ENCODE peak calls at places on chromosomes 1 and 21, in six cellular contexts. D is NCI-H2029 treated with DMSO at 0.1 percent for 48 hours; E is naive thymus-derived CD8-positive, alpha-beta T cell; Y is activated T-cell treated with anti-CD3 and anti-CD28 coated beads, Interleukin-2, amount 50 U/mL, for 72 hours; W is AML-193; G is NCI-H82. N is an unnamed sample.

GRCh38 chr21:37195078-37195477 is 72.1 kb downstream of the VPS26C start:
- DNase-seq in D (no peak), E (no peak), Y (no peak), W (no peak), G (no peak), N (no peak)

GRCh38 chr1:111736548-111737215 is 2.5 kb downstream of the INKA2 start:
- DNase-seq in D (peak; percentile 38), E (no peak), Y (no peak), W (no peak), G (peak; percentile 35), N (no peak)

GRCh38 chr1:41739061-41739955 is 179.4 kb downstream of the HIVEP3 start:
- DNase-seq in D (no peak), E (no peak), Y (peak; percentile 89), W (peak; percentile 86), G (no peak), N (peak; percentile 42)

GRCh38 chr1:228033376-228033775 is 26.6 kb downstream of the WNT3A start:
- DNase-seq in D (no peak), E (no peak), Y (no peak), W (no peak), G (no peak), N (no peak)

GRCh38 chr1:12157366-12158231 is 9.2 kb upstream of the TNFRSF1B start:
- DNase-seq in D (no peak), E (peak; percentile 13), Y (peak; percentile 61), W (peak; percentile 63), G (no peak), N (no peak)

GRCh38 chr1:26949266-26949925 is 10.9 kb downstream of the KDF1 start:
- DNase-seq in D (no peak), E (no peak), Y (no peak), W (no peak), G (no peak), N (no peak)

GRCh38 chr21:24225432-24225831 is 1381.8 kb downstream of the MRPL39 start:
- DNase-seq in D (no peak), E (no peak), Y (no peak), W (no peak), G (no peak), N (no peak)

GRCh38 chr1:1670866-1671265 is 12.1 kb upstream of the CDK11B start:
- DNase-seq in D (no peak), E (no peak), Y (no peak), W (no peak), G (no peak), N (no peak)

GRCh38 chr1:59570524-59570923 is 244.2 kb upstream of the HOOK1 start:
- DNase-seq in D (peak; percentile 64), E (peak; percentile 64), Y (peak; percentile 13), W (peak; percentile 75), G (no peak), N (peak; percentile 26)

GRCh38 chr1:88061830-88062177 is 622.3 kb upstream of the PKN2 start:
- DNase-seq in D (no peak), E (no peak), Y (no peak), W (no peak), G (no peak), N (no peak)

GRCh38 chr1:63663301-63663700 is 70.1 kb downstream of the PGM1 start:
- DNase-seq in D (no peak), E (no peak), Y (no peak), W (no peak), G (no peak), N (no peak)

GRCh38 chr1:225652726-225653462 is at the start of gene ENAH:
- DNase-seq in D (no peak), E (no peak), Y (peak; percentile 45), W (no peak), G (peak; percentile 95), N (peak; percentile 8)

GRCh38 chr1:94543003-94543402 is 1.4 kb upstream of the F3 start:
- DNase-seq in D (no peak), E (no peak), Y (no peak), W (peak; percentile 60), G (no peak), N (no peak)

GRCh38 chr21:37670883-37671282 is 245.4 kb downstream of the KCNJ6 start:
- DNase-seq in D (peak; percentile 74), E (no peak), Y (no peak), W (no peak), G (no peak), N (no peak)

GRCh38 chr1:107963601-107964396 is 1.2 kb downstream of the VAV3 start:
- DNase-seq in D (no peak), E (peak; percentile 68), Y (peak; percentile 52), W (peak; percentile 50), G (peak; percentile 36), N (peak; percentile 28)

GRCh38 chr21:42336065-42336464 is 14.7 kb downstream of the TFF2 start:
- DNase-seq in D (no peak), E (no peak), Y (no peak), W (no peak), G (peak; percentile 49), N (no peak)

GRCh38 chr21:45250914-45251634 is 36.6 kb downstream of the POFUT2 start:
- DNase-seq in D (no peak), E (no peak), Y (no peak), W (no peak), G (no peak), N (no peak)

GRCh38 chr1:19432943-19433609 is 52.3 kb downstream of the CAPZB start:
- DNase-seq in D (no peak), E (no peak), Y (no peak), W (no peak), G (peak; percentile 92), N (no peak)

GRCh38 chr1:12446593-12446992 is 171.4 kb downstream of the DHRS3 start:
- DNase-seq in D (no peak), E (no peak), Y (no peak), W (no peak), G (no peak), N (no peak)

N was measured in activated gamma-delta T cell treated with Interleukin-2 at 50 U/mL for 16 hours.